ENCODE peak calls at places on chromosomes 13 and 19, in ten cellular contexts. T is NCI-H524; R is AG08395; N is activated CD8-positive, alpha-beta T cell treated with anti-CD3 and anti-CD28 coated beads for 36 hours; A is progenitor cell of endocrine pancreas; V is HS-27A; I is right lobe of liver; M is caudate nucleus; P is activated CD4-positive, CD25-positive, alpha-beta regulatory T cell treated with anti-CD3 and anti-CD28 coated beads, Interleukin-2, amount 50 U/mL, for 72 hours; G is glutamatergic neuron. Q is an unnamed sample.

GRCh38 chr13:42176286-42176685 is 95.7 kb upstream of the AKAP11 start:
- DNase-seq in T (no peak), R (no peak), N (no peak), A (no peak), V (no peak), I (no peak), M (no peak), P (no peak), G (no peak), Q (no peak)

GRCh38 chr19:51020988-51021651 is 1.6 kb upstream of the KLK10 start:
- DNase-seq in T (peak), R (peak), N (peak), A (no peak), V (no peak), I (no peak), M (no peak), P (no peak), G (no peak), Q (no peak)

GRCh38 chr19:29379257-29379986 is 146.4 kb upstream of the VSTM2B start:
- DNase-seq in T (no peak), R (no peak), N (no peak), A (peak), V (no peak), I (peak), M (no peak), P (no peak), G (no peak), Q (no peak)

GRCh38 chr19:30498707-30499106 is 126.5 kb downstream of the ZNF536 start:
- DNase-seq in T (no peak), R (no peak), N (no peak), A (no peak), V (no peak), I (no peak), M (peak), P (no peak), G (peak), Q (no peak)

GRCh38 chr13:91185294-91185863 is 162.1 kb upstream of the MIR17HG start:
- DNase-seq in T (no peak), R (no peak), N (no peak), A (no peak), V (no peak), I (no peak), M (no peak), P (no peak), G (no peak), Q (no peak)

GRCh38 chr19:34838248-34838647 is 65.2 kb upstream of the ZNF599 start:
- DNase-seq in T (no peak), R (peak), N (no peak), A (no peak), V (no peak), I (no peak), M (no peak), P (no peak), G (no peak), Q (no peak)

GRCh38 chr19:33302974-33303790 is 848 bp upstream of the CEBPA start:
- DNase-seq in T (no peak), R (peak), N (peak), A (peak), V (no peak), I (peak), M (no peak), P (no peak), G (peak), Q (no peak)

GRCh38 chr19:12611361-12611699 is 610 bp downstream of the ZNF791 start:
- DNase-seq in T (peak), R (peak), N (no peak), A (peak), V (peak), I (peak), M (peak), P (no peak), G (peak), Q (no peak)

GRCh38 chr19:2039959-2040646 is 10.9 kb downstream of the MKNK2 start:
- DNase-seq in T (no peak), R (no peak), N (no peak), A (no peak), V (no peak), I (peak), M (no peak), P (no peak), G (peak), Q (no peak)

GRCh38 chr19:47035495-47036232 is 12.8 kb downstream of the TMEM160 start:
- DNase-seq in T (peak), R (peak), N (peak), A (peak), V (peak), I (peak), M (peak), P (peak), G (peak), Q (peak)

Q was measured in keratinocyte.